ENCODE peak calls at places on chromosomes 11 and 22, in six cellular contexts. One of them, this sample, is unnamed.

GRCh38 chr22:48897959-48898358 is 929.7 kb downstream of the BRD1 start:
- DNase-seq in dermis blood vessel endothelial cell: no peak
- DNase-seq in Peyer's patch: no peak
- DNase-seq in caudate nucleus: no peak
- DNase-seq in small intestine: no peak
- DNase-seq in NCI-H446 treated with DMSO at 0.1 percent for 48 hours: no peak
- DNase-seq in this sample: no peak

GRCh38 chr11:295351-296205 is 3.7 kb downstream of the IFITM5 start:
- DNase-seq in dermis blood vessel endothelial cell: no peak
- DNase-seq in Peyer's patch: no peak
- DNase-seq in caudate nucleus: no peak
- DNase-seq in small intestine: no peak
- DNase-seq in NCI-H446 treated with DMSO at 0.1 percent for 48 hours: no peak
- DNase-seq in this sample: no peak

GRCh38 chr11:107840120-107840479 is 18.5 kb downstream of the SLC35F2 start:
- DNase-seq in NCI-H446 treated with DMSO at 0.1 percent for 48 hours: peak
- DNase-seq in caudate nucleus: no peak
- DNase-seq in dermis blood vessel endothelial cell: peak
- DNase-seq in small intestine: no peak
- DNase-seq in Peyer's patch: no peak
- DNase-seq in this sample: no peak

GRCh38 chr11:130181295-130182272 is 22.0 kb downstream of the ST14 start:
- DNase-seq in NCI-H446 treated with DMSO at 0.1 percent for 48 hours: no peak
- DNase-seq in Peyer's patch: peak
- DNase-seq in caudate nucleus: no peak
- DNase-seq in small intestine: peak
- DNase-seq in dermis blood vessel endothelial cell: no peak
- DNase-seq in this sample: peak

GRCh38 chr22:46622081-46622521 is 1.9 kb downstream of the GRAMD4 start:
- DNase-seq in small intestine: no peak
- DNase-seq in NCI-H446 treated with DMSO at 0.1 percent for 48 hours: no peak
- DNase-seq in Peyer's patch: no peak
- DNase-seq in dermis blood vessel endothelial cell: peak
- DNase-seq in caudate nucleus: peak
- DNase-seq in this sample: no peak

GRCh38 chr22:33851240-33851639 is 69.0 kb downstream of the LARGE1 start:
- DNase-seq in NCI-H446 treated with DMSO at 0.1 percent for 48 hours: no peak
- DNase-seq in small intestine: peak
- DNase-seq in Peyer's patch: no peak
- DNase-seq in caudate nucleus: no peak
- DNase-seq in dermis blood vessel endothelial cell: no peak
- DNase-seq in this sample: no peak

GRCh38 chr11:107961480-107961879 is 33.2 kb downstream of the RAB39A start:
- DNase-seq in caudate nucleus: no peak
- DNase-seq in dermis blood vessel endothelial cell: no peak
- DNase-seq in Peyer's patch: no peak
- DNase-seq in small intestine: no peak
- DNase-seq in NCI-H446 treated with DMSO at 0.1 percent for 48 hours: no peak
- DNase-seq in this sample: no peak

GRCh38 chr22:41099036-41099435 is 6.6 kb downstream of the EP300 start:
- DNase-seq in Peyer's patch: no peak
- DNase-seq in small intestine: no peak
- DNase-seq in dermis blood vessel endothelial cell: no peak
- DNase-seq in NCI-H446 treated with DMSO at 0.1 percent for 48 hours: no peak
- DNase-seq in caudate nucleus: peak
- DNase-seq in this sample: no peak

GRCh38 chr22:49541451-49542230 is 286.0 kb downstream of the BRD1 start:
- DNase-seq in NCI-H446 treated with DMSO at 0.1 percent for 48 hours: no peak
- DNase-seq in caudate nucleus: no peak
- DNase-seq in dermis blood vessel endothelial cell: no peak
- DNase-seq in Peyer's patch: peak
- DNase-seq in small intestine: no peak
- DNase-seq in this sample: no peak

GRCh38 chr22:32378703-32379272 is 21.1 kb downstream of the RFPL3 start:
- DNase-seq in Peyer's patch: peak
- DNase-seq in NCI-H446 treated with DMSO at 0.1 percent for 48 hours: peak
- DNase-seq in dermis blood vessel endothelial cell: peak
- DNase-seq in small intestine: peak
- DNase-seq in caudate nucleus: peak
- DNase-seq in this sample: peak

GRCh38 chr22:29700949-29701927 is 18.6 kb upstream of the CABP7 start:
- DNase-seq in small intestine: peak
- DNase-seq in dermis blood vessel endothelial cell: peak
- DNase-seq in NCI-H446 treated with DMSO at 0.1 percent for 48 hours: no peak
- DNase-seq in caudate nucleus: no peak
- DNase-seq in Peyer's patch: no peak
- DNase-seq in this sample: no peak

GRCh38 chr11:64444838-64445441 is 86.0 kb downstream of the RPS6KA4 start:
- DNase-seq in NCI-H446 treated with DMSO at 0.1 percent for 48 hours: peak
- DNase-seq in small intestine: peak
- DNase-seq in caudate nucleus: no peak
- DNase-seq in Peyer's patch: no peak
- DNase-seq in dermis blood vessel endothelial cell: peak
- DNase-seq in this sample: peak

GRCh38 chr11:113201055-113201818 is 113.1 kb upstream of the TTC12 start:
- DNase-seq in caudate nucleus: peak
- DNase-seq in NCI-H446 treated with DMSO at 0.1 percent for 48 hours: no peak
- DNase-seq in dermis blood vessel endothelial cell: no peak
- DNase-seq in small intestine: no peak
- DNase-seq in Peyer's patch: no peak
- DNase-seq in this sample: peak

GRCh38 chr11:2539761-2540520 is 95.1 kb downstream of the KCNQ1 start:
- DNase-seq in dermis blood vessel endothelial cell: no peak
- DNase-seq in NCI-H446 treated with DMSO at 0.1 percent for 48 hours: no peak
- DNase-seq in caudate nucleus: no peak
- DNase-seq in Peyer's patch: peak
- DNase-seq in small intestine: no peak
- DNase-seq in this sample: no peak

GRCh38 chr11:3879216-3879966 is 23.9 kb downstream of the STIM1 start:
- DNase-seq in Peyer's patch: no peak
- DNase-seq in small intestine: peak
- DNase-seq in dermis blood vessel endothelial cell: no peak
- DNase-seq in caudate nucleus: no peak
- DNase-seq in NCI-H446 treated with DMSO at 0.1 percent for 48 hours: no peak
- DNase-seq in this sample: no peak

GRCh38 chr11:38384568-38384967 is 1786.5 kb upstream of the RAG2 start:
- DNase-seq in NCI-H446 treated with DMSO at 0.1 percent for 48 hours: no peak
- DNase-seq in dermis blood vessel endothelial cell: no peak
- DNase-seq in Peyer's patch: no peak
- DNase-seq in small intestine: no peak
- DNase-seq in caudate nucleus: no peak
- DNase-seq in this sample: no peak

GRCh38 chr11:8760896-8761295 is 78.3 kb downstream of the RPL27A start:
- DNase-seq in small intestine: no peak
- DNase-seq in Peyer's patch: no peak
- DNase-seq in caudate nucleus: no peak
- DNase-seq in dermis blood vessel endothelial cell: peak
- DNase-seq in NCI-H446 treated with DMSO at 0.1 percent for 48 hours: peak
- DNase-seq in this sample: no peak